ENCODE peak calls at places on chromosomes 16 and 17, in eight cellular contexts. Z is psoas muscle, V is PC-9, O is endothelial cell of umbilical vein, L is neural progenitor cell, D is GM23338, P is uterus, A is BJ. H is an unnamed sample.

GRCh38 chr17:40177275-40177874 is at the start of gene RAPGEFL1:
- DNase-seq in P (peak; percentile 78), A (no peak), D (peak; percentile 87), O (peak; percentile 74), Z (peak; percentile 82), L (peak; percentile 91), V (peak; percentile 64), H (peak; percentile 93)

GRCh38 chr16:81765111-81765919 is 13.8 kb upstream of the PLCG2 start:
- DNase-seq in O (no peak), P (peak; percentile 17), V (no peak), A (no peak), Z (no peak), L (no peak), D (no peak), H (peak; percentile 62)

GRCh38 chr17:65131946-65132345 is 5.2 kb upstream of the RGS9 start:
- DNase-seq in A (peak; percentile 89), D (no peak), V (no peak), P (no peak), O (no peak), L (no peak), Z (no peak), H (no peak)

GRCh38 chr17:79083191-79083971 is 8.8 kb downstream of the ENGASE start:
- DNase-seq in D (no peak), L (no peak), Z (peak; percentile 38), O (no peak), P (no peak), A (no peak), V (no peak), H (peak; percentile 70)

GRCh38 chr17:82103588-82104451 is 5.8 kb upstream of the FASN start:
- DNase-seq in V (peak; percentile 95), P (peak; percentile 74), L (peak; percentile 90), D (peak; percentile 76), A (no peak), O (no peak), Z (peak; percentile 86), H (no peak)

GRCh38 chr17:69757794-69758430 is 317.1 kb upstream of the KCNJ16 start:
- DNase-seq in Z (no peak), O (no peak), A (peak; percentile 95), V (no peak), D (no peak), L (no peak), P (no peak), H (no peak)

GRCh38 chr17:72697602-72698146 is 394.8 kb downstream of the SLC39A11 start:
- DNase-seq in Z (no peak), V (no peak), O (no peak), D (no peak), P (no peak), A (no peak), L (no peak), H (no peak)

GRCh38 chr17:82563318-82563717 is 43.8 kb downstream of the FOXK2 start:
- DNase-seq in Z (no peak), O (no peak), A (no peak), D (no peak), P (no peak), V (no peak), L (no peak), H (no peak)

GRCh38 chr17:35241520-35241919 is 1.4 kb upstream of the SLFN5 start:
- DNase-seq in Z (peak; percentile 64), A (no peak), O (no peak), P (no peak), V (no peak), L (no peak), D (peak; percentile 15), H (peak; percentile 77)

GRCh38 chr16:57084257-57084770 is 8.1 kb upstream of the CPNE2 start:
- DNase-seq in D (peak; percentile 90), Z (peak; percentile 75), P (peak; percentile 62), L (peak; percentile 84), A (no peak), O (peak; percentile 79), V (peak; percentile 59), H (peak; percentile 91)

GRCh38 chr17:34177642-34178041 is 77.4 kb upstream of the CCL2 start:
- DNase-seq in L (no peak), Z (no peak), A (peak; percentile 72), D (no peak), V (no peak), P (no peak), O (peak; percentile 90), H (no peak)

GRCh38 chr16:88844412-88845118 is 12.2 kb downstream of the GALNS start:
- DNase-seq in V (no peak), A (no peak), P (no peak), O (no peak), L (peak; percentile 17), Z (no peak), D (peak; percentile 60), H (no peak)

GRCh38 chr16:68459457-68459856 is 11.1 kb upstream of the SMPD3 start:
- DNase-seq in P (no peak), A (no peak), Z (no peak), L (no peak), O (no peak), D (no peak), V (no peak), H (no peak)

GRCh38 chr16:1102333-1102700 is 6.3 kb upstream of the C1QTNF8 start:
- DNase-seq in V (no peak), P (no peak), A (no peak), L (no peak), D (no peak), Z (no peak), O (no peak), H (no peak)

DNA sequence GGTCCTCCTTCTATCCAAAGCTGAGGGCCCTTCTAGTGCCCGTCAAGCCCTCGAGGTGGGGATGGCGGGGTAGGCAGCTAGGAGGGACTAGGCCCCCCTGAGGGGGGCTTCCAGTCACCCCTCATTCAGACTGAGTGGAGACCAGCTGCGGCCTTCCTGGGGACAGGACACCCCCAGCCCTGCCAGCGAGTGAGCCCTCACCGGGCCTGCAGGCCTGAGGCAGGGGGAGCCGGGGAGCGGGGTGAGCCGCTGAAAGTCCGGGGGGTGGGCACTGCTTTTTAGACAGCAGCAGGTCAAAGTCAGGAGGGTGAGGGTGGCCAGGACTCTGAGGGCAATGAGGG is 8.7 kb upstream of the KREMEN2 start:
- DNase-seq in O (no peak), A (no peak), P (no peak), L (no peak), Z (peak; percentile 45), D (no peak), V (no peak), H (peak; percentile 63)
- H3K27me3 ChIP-seq in O (no peaks in the 10 kb centered on the region), A (peaks cover 8% of the 10 kb centered on the region), P (no peaks in the 10 kb centered on the region), L (no peaks in the 10 kb centered on the region), Z (no peaks in the 10 kb centered on the region), D (no peaks in the 10 kb centered on the region), V (no peaks in the 10 kb centered on the region), H (peaks cover 60% of the 10 kb centered on the region)

DNA sequence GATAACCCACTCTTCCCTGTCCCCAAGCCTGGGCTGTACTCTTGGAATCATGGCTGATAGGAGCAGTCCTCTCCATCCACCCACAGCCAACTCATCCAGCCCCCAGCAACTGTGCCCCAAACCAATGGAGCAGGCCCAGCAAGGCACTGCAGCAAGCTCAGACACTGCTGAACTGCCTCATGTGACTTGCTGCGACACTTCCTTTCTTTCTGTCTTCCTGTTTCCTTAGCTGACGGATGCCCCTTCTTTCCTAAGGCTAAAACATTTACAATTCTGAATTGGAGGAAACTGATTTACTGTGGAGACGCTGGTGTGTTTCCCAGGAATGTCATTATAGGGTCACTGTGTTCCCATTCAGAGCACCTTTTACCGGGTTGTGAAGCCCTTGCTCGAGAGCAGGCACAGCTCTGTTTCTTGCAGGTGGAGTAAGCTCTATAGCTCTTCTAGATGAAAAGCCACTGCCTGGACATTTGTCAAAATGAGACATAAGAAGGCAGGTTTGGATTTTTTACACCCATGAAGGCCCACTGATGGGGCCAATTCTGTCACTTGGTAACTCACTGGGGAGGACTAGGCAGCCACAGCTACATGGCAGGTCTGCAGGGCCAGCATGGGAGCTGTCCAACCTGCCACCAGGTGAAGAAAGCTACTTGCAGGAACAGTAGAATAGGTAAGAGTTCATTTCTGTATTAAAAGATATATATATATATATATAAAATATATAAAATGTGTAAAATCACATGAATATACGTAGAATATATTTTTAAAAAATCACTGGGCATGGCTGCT is 27.4 kb downstream of the TMEM11 start:
- DNase-seq in D (no peak), Z (no peak), L (no peak), P (no peak), O (peak; percentile 78), A (no peak), V (no peak), H (no peak)
- TF ChIP-seq CTCF in D (no peak), Z (no peak), L (no peak), P (no peak), O (no peak), A (no peak), V (no peak), H (no peak)

GRCh38 chr16:16997349-16997748 is 473.4 kb downstream of the XYLT1 start:
- DNase-seq in V (no peak), O (no peak), A (no peak), Z (no peak), L (no peak), D (no peak), P (no peak), H (no peak)

GRCh38 chr16:16992986-16993783 is 477.6 kb downstream of the XYLT1 start:
- DNase-seq in A (no peak), V (no peak), Z (no peak), D (no peak), O (no peak), P (no peak), L (peak; percentile 13), H (no peak)

GRCh38 chr16:16996830-16997229 is 473.9 kb downstream of the XYLT1 start:
- DNase-seq in V (no peak), Z (no peak), L (peak; percentile 16), D (peak; percentile 59), A (no peak), O (no peak), P (no peak), H (no peak)

GRCh38 chr16:16991711-16992110 is 479.0 kb downstream of the XYLT1 start:
- DNase-seq in O (no peak), A (no peak), Z (no peak), D (peak; percentile 33), P (no peak), L (no peak), V (no peak), H (no peak)

DNA sequence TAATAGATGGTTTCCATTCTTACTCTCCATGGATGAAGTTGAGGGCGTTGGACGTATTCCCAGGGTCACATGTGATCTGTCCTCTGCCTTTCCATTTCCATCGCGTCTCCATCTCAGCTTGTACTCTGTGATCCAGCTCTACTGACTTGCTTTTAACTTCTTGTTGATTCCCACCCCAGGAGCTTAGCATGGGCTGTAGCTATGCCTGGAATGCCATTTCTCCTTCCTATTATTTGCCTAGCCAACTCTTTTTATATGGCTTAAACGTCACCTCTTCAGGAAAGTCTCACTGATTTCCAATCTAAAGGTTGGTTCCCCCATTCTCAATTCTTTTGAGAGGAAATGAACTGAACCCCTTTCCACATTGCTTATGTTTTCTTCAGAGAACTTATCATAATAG is 475.9 kb downstream of the XYLT1 start:
- DNase-seq in D (peak; percentile 27), Z (no peak), L (peak; percentile 41), A (no peak), V (no peak), O (no peak), P (no peak), H (no peak)
- H3K4me3 ChIP-seq in D (no peak overlapping the region), Z (no peak overlapping the region), L (no peak overlapping the region), A (no peak overlapping the region), V (no peak overlapping the region), O (no peak overlapping the region), P (no peak overlapping the region), H (no peak overlapping the region)

DNA sequence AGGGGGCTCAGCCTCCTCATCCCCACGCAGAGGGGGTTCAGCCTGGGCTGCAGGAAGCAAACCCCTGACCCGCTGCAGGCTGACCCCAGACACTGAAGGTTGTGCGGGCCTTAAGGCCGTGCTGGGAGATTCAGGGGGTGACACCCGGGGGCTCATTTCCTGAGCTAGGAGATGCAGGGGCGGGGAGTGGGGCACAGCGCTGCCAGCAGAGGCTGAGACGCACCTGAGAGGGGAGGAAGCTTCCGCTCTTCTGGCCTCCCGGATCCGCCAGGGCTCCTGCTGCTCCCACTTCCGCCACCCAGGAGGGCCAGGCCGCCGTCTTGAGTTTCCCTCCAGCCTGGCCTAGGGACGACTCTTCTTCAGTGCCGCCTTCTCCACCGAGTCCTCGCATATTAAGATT is 173.2 kb upstream of the FOXF1 start:
- DNase-seq in V (no peak), Z (no peak), O (no peak), P (no peak), D (no peak), L (no peak), A (no peak), H (peak; percentile 58)
- H3K27me3 ChIP-seq in V (peaks cover 81% of the 10 kb centered on the region), Z (no peaks in the 10 kb centered on the region), O (peaks cover 14% of the 10 kb centered on the region), P (peaks cover 7% of the 10 kb centered on the region), D (no peaks in the 10 kb centered on the region), L (peaks cover 72% of the 10 kb centered on the region), A (peaks cover 12% of the 10 kb centered on the region), H (peaks cover 36% of the 10 kb centered on the region)

H was measured in spleen.